ENCODE peak calls at places on chromosomes 7 and 10, in ten cellular contexts. N is transverse colon, A is testis, M is HCT116, R is stomach, Z is prostate gland, Y is tibial nerve, K is gastrocnemius medialis, H is ovary, D is breast epithelium. W is an unnamed sample.
A peak's percentile ranks its signal among the peaks of the same experiment; 100 is the strongest.

GRCh38 chr7:83060218-83060617 is 102.5 kb downstream of the PCLO start:
- DNase-seq in N (no peak), A (peak; percentile 14), M (no peak), R (no peak), Z (no peak), Y (no peak), K (no peak), H (no peak), D (no peak), W (peak; percentile 7)

GRCh38 chr7:143013897-143014296 is 13.0 kb downstream of the OR9A2 start:
- DNase-seq in N (no peak), A (no peak), M (no peak), R (no peak), Z (no peak), Y (no peak), K (no peak), H (no peak), D (no peak), W (no peak)

GRCh38 chr10:693506-693905 is 4.0 kb upstream of the DIP2C start:
- DNase-seq in N (no peak), A (no peak), M (no peak), R (peak; percentile 67), Z (peak; percentile 51), Y (no peak), K (no peak), H (no peak), D (no peak), W (no peak)

GRCh38 chr10:24533981-24534380 is 189.7 kb downstream of the ARHGAP21 start:
- DNase-seq in N (no peak), A (no peak), M (no peak), R (no peak), Z (no peak), Y (no peak), K (no peak), H (no peak), D (no peak), W (no peak)

GRCh38 chr7:1806354-1806753 is 136.3 kb downstream of the ELFN1 start:
- DNase-seq in N (no peak), A (no peak), M (no peak), R (peak; percentile 22), Z (no peak), Y (no peak), K (no peak), H (peak; percentile 4), D (no peak), W (no peak)

GRCh38 chr7:34087892-34088891 is 182.9 kb downstream of the BMPER start:
- DNase-seq in N (peak; percentile 37), A (peak; percentile 51), M (peak; percentile 45), R (peak; percentile 46), Z (no peak), Y (no peak), K (no peak), H (no peak), D (no peak), W (no peak)

GRCh38 chr10:13891542-13892431 is 305.0 kb downstream of the PRPF18 start:
- DNase-seq in N (no peak), A (no peak), M (no peak), R (no peak), Z (no peak), Y (no peak), K (no peak), H (peak; percentile 50), D (no peak), W (no peak)

GRCh38 chr7:137343483-137343841 is at the start of gene PTN:
- DNase-seq in N (peak; percentile 13), A (peak; percentile 62), M (no peak), R (no peak), Z (peak; percentile 14), Y (no peak), K (no peak), H (peak; percentile 39), D (peak; percentile 65), W (peak; percentile 60)

GRCh38 chr7:128137096-128137655 is 103.9 kb upstream of the LEP start:
- DNase-seq in N (no peak), A (no peak), M (no peak), R (no peak), Z (no peak), Y (no peak), K (no peak), H (no peak), D (no peak), W (no peak)

GRCh38 chr10:123922126-123922525 is 30.5 kb upstream of the CPXM2 start:
- DNase-seq in N (no peak), A (no peak), M (no peak), R (no peak), Z (no peak), Y (no peak), K (no peak), H (no peak), D (no peak), W (no peak)

GRCh38 chr10:96450514-96451207 is 63.1 kb downstream of the TLL2 start:
- DNase-seq in N (no peak), A (no peak), M (no peak), R (no peak), Z (no peak), Y (no peak), K (no peak), H (no peak), D (no peak), W (no peak)

GRCh38 chr10:14653271-14654161 is 121.2 kb downstream of the FAM107B start:
- DNase-seq in N (no peak), A (no peak), M (no peak), R (peak; percentile 80), Z (peak; percentile 42), Y (peak; percentile 33), K (no peak), H (no peak), D (peak; percentile 75), W (no peak)

GRCh38 chr7:113085781-113086390 is 741 bp downstream of the GPR85 start:
- DNase-seq in N (no peak), A (no peak), M (no peak), R (no peak), Z (no peak), Y (no peak), K (no peak), H (no peak), D (no peak), W (no peak)

GRCh38 chr10:6669269-6669859 is 89.3 kb upstream of the PRKCQ start:
- DNase-seq in N (no peak), A (no peak), M (peak; percentile 44), R (no peak), Z (no peak), Y (peak; percentile 43), K (no peak), H (no peak), D (no peak), W (no peak)

GRCh38 chr7:70458195-70458695 is 673.7 kb upstream of the GALNT17 start:
- DNase-seq in N (peak; percentile 14), A (no peak), M (no peak), R (peak; percentile 28), Z (no peak), Y (peak; percentile 20), K (no peak), H (no peak), D (no peak), W (no peak)

GRCh38 chr7:16178585-16178984 is 242.8 kb downstream of the CRPPA start:
- DNase-seq in N (no peak), A (no peak), M (no peak), R (no peak), Z (no peak), Y (no peak), K (no peak), H (no peak), D (no peak), W (no peak)

GRCh38 chr10:73647211-73647874 is 6.1 kb upstream of the MYOZ1 start:
- DNase-seq in N (peak; percentile 50), A (peak; percentile 55), M (no peak), R (peak; percentile 57), Z (peak; percentile 40), Y (peak; percentile 38), K (no peak), H (peak; percentile 77), D (peak; percentile 40), W (peak; percentile 56)
- H3K4me1 ChIP-seq in N (peaks cover 32% of the 10 kb centered on the region), A (peaks cover 12% of the 10 kb centered on the region), M (peaks cover 11% of the 10 kb centered on the region), R (peaks cover 7% of the 10 kb centered on the region), Z (peaks cover 5% of the 10 kb centered on the region), Y (no peaks in the 10 kb centered on the region), K (peaks cover 75% of the 10 kb centered on the region), H (no peaks in the 10 kb centered on the region), D (no peaks in the 10 kb centered on the region), W (peaks cover 58% of the 10 kb centered on the region)

DNA sequence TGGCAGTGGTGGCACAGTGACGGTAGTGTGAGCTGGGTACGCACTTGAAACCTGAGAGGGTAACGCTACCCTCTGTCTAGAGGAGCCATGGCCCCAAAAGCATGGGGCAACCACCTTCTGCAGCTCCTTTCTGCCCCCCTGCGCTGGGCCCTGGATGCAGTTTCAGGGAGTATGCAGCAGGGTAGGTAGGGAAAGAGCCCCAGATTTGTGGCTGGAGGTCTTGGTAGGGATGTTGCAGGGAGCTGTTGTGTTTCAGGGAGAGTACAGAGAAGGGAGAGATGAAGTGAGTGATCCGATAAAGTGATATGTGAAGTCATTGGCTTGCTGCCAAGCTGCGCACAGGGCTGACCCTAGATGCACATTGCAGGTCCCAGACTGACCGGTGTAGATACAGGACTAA is 2.7 kb upstream of the PGAM2 start:
- DNase-seq in N (no peak), A (no peak), M (no peak), R (no peak), Z (no peak), Y (no peak), K (peak; percentile 59), H (peak; percentile 28), D (no peak), W (no peak)
- TF ChIP-seq POLR2A in N (no peak), A (no peak), M (no peak), R (no peak), Z (no peak), Y (no peak), K (no peak), H (no peak), D (no peak), W (no peak)

DNA sequence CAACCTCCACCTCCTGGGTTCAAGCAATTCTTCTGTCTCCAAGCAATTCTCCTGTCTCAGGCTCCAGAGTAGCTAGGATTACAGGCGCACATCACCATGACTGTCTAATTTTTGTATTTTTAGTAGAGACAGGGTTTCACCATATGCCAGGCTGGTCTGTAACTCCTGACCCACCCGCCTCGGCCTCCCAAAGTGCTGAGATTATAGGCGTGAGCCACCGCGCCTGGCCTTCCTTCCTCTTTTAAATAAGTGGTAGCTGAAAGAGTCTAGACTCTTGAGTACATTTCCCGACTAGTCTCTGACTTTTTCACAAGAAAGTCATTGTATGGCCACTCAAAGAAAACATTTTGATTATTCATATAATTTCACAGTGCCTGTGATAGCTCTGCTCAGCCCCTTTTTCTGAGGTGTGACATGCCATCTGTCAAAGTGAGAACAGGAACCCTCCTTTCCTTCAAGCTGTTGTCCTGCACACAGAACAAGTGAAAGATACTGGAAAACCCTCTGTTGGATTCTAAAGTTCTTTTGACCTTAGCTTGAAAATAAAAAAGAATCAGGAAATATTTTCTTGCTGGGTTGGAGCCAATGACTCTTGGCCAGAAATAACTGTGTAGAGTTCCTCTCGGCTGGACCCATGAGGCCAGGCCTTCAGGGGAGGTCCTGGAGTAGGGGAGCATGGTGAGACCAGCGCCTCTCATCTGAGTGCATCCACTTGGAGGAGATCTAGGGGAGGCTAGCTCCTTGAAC is 636.0 kb upstream of the ANKRD30A start:
- DNase-seq in N (no peak), A (peak; percentile 55), M (no peak), R (no peak), Z (no peak), Y (peak; percentile 25), K (no peak), H (no peak), D (no peak), W (peak; percentile 44)
- H3K4me1 ChIP-seq in N (no peaks in the 10 kb centered on the region), A (peaks cover 9% of the 10 kb centered on the region), M (no peaks in the 10 kb centered on the region), R (no peaks in the 10 kb centered on the region), Z (no peaks in the 10 kb centered on the region), Y (no peaks in the 10 kb centered on the region), K (peaks cover 16% of the 10 kb centered on the region), H (peaks cover 8% of the 10 kb centered on the region), D (no peaks in the 10 kb centered on the region), W (peaks cover 17% of the 10 kb centered on the region)

GRCh38 chr7:55533729-55534080 is 38.6 kb downstream of the VOPP1 start:
- DNase-seq in N (no peak), A (no peak), M (no peak), R (no peak), Z (no peak), Y (no peak), K (no peak), H (no peak), D (no peak), W (no peak)
- TF ChIP-seq POLR2A in N (no peak), A (no peak), M (no peak), R (no peak), Z (no peak), Y (no peak), K (no peak), H (no peak), D (no peak), W (no peak)